ENCODE peak calls at places on chromosomes 16 and 17, in eight cellular contexts. Q, M, U, Y, D, X, E and B are unnamed samples.

GRCh38 chr16:19143241-19143640 is 24.8 kb upstream of the SYT17 start:
- DNase-seq in Q (no peak), M (no peak), U (no peak), Y (no peak), D (no peak), X (no peak), E (no peak), B (no peak)

GRCh38 chr16:3087243-3087791 is 11.8 kb downstream of the ZSCAN10 start:
- DNase-seq in Q (peak), M (no peak), U (peak), Y (no peak), D (no peak), X (no peak), E (no peak), B (no peak)

GRCh38 chr17:39631403-39631802 is 4.7 kb downstream of the PPP1R1B start:
- DNase-seq in Q (no peak), M (no peak), U (no peak), Y (no peak), D (no peak), X (no peak), E (peak), B (no peak)

GRCh38 chr16:73048292-73049050 is 543 bp upstream of the ZFHX3 start:
- DNase-seq in Q (peak), M (no peak), U (peak), Y (no peak), D (peak), X (no peak), E (peak), B (peak)

GRCh38 chr16:54722210-54722676 is 208.4 kb upstream of the IRX5 start:
- DNase-seq in Q (no peak), M (no peak), U (no peak), Y (no peak), D (no peak), X (no peak), E (no peak), B (no peak)

GRCh38 chr17:39080416-39081179 is 70.8 kb downstream of the PLXDC1 start:
- DNase-seq in Q (no peak), M (no peak), U (peak), Y (peak), D (no peak), X (no peak), E (no peak), B (no peak)

GRCh38 chr16:10255728-10256127 is 73.5 kb upstream of the GRIN2A start:
- DNase-seq in Q (no peak), M (no peak), U (no peak), Y (no peak), D (no peak), X (no peak), E (no peak), B (no peak)

GRCh38 chr16:53421248-53421647 is 13.0 kb upstream of the RBL2 start:
- DNase-seq in Q (no peak), M (no peak), U (no peak), Y (no peak), D (no peak), X (no peak), E (no peak), B (no peak)

GRCh38 chr16:154223-155030 is 2.0 kb downstream of the HBZ start:
- DNase-seq in Q (no peak), M (peak), U (no peak), Y (peak), D (no peak), X (no peak), E (no peak), B (no peak)

GRCh38 chr16:84726670-84727467 is 27.1 kb downstream of the USP10 start:
- DNase-seq in Q (no peak), M (peak), U (peak), Y (no peak), D (no peak), X (no peak), E (no peak), B (peak)

GRCh38 chr16:76577003-76577402 is 299.8 kb downstream of the CNTNAP4 start:
- DNase-seq in Q (no peak), M (no peak), U (no peak), Y (no peak), D (no peak), X (no peak), E (no peak), B (no peak)

GRCh38 chr16:78256686-78257375 is 157.4 kb downstream of the WWOX start:
- DNase-seq in Q (no peak), M (no peak), U (no peak), Y (no peak), D (no peak), X (no peak), E (no peak), B (no peak)

GRCh38 chr16:26111900-26112299 is 420.1 kb downstream of the HS3ST4 start:
- DNase-seq in Q (peak), M (no peak), U (no peak), Y (no peak), D (no peak), X (no peak), E (no peak), B (no peak)

GRCh38 chr17:42670199-42670924 is 6.4 kb downstream of the PLEKHH3 start:
- DNase-seq in Q (no peak), M (peak), U (no peak), Y (no peak), D (peak), X (peak), E (no peak), B (no peak)

GRCh38 chr17:9292563-9292941 is 271.2 kb downstream of the NTN1 start:
- DNase-seq in Q (no peak), M (no peak), U (no peak), Y (no peak), D (no peak), X (no peak), E (no peak), B (no peak)

GRCh38 chr17:34663714-34664113 is 84.3 kb downstream of the TMEM132E start:
- DNase-seq in Q (no peak), M (no peak), U (no peak), Y (no peak), D (no peak), X (no peak), E (no peak), B (no peak)

GRCh38 chr17:45372325-45372869 is 55.6 kb upstream of the MAP3K14 start:
- DNase-seq in Q (peak), M (no peak), U (no peak), Y (peak), D (peak), X (no peak), E (peak), B (no peak)

GRCh38 chr16:59042296-59042695 is 308.2 kb upstream of the GOT2 start:
- DNase-seq in Q (no peak), M (no peak), U (no peak), Y (no peak), D (no peak), X (no peak), E (no peak), B (no peak)

GRCh38 chr16:66364117-66364958 is 2.2 kb upstream of the CDH5 start:
- DNase-seq in Q (peak), M (no peak), U (peak), Y (no peak), D (peak), X (no peak), E (no peak), B (no peak)

GRCh38 chr16:86170720-86171119 is 271.8 kb downstream of the IRF8 start:
- DNase-seq in Q (no peak), M (no peak), U (no peak), Y (peak), D (no peak), X (no peak), E (no peak), B (no peak)

GRCh38 chr17:29566473-29567361 is at the start of gene ABHD15:
- DNase-seq in Q (peak), M (peak), U (peak), Y (peak), D (peak), X (peak), E (peak), B (peak)

GRCh38 chr16:1669698-1670097 is 8.4 kb upstream of the JPT2 start:
- DNase-seq in Q (no peak), M (no peak), U (no peak), Y (no peak), D (no peak), X (no peak), E (no peak), B (no peak)

GRCh38 chr16:86590501-86591144 is 12.3 kb downstream of the FOXL1 start:
- DNase-seq in Q (peak), M (no peak), U (no peak), Y (peak), D (peak), X (no peak), E (no peak), B (no peak)

GRCh38 chr16:83147244-83147643 is 520.5 kb downstream of the CDH13 start:
- DNase-seq in Q (no peak), M (no peak), U (no peak), Y (peak), D (no peak), X (no peak), E (no peak), B (no peak)

GRCh38 chr17:49438439-49438861 is 23.8 kb upstream of the PHB1 start:
- DNase-seq in Q (no peak), M (peak), U (no peak), Y (no peak), D (no peak), X (no peak), E (no peak), B (no peak)

GRCh38 chr17:16973760-16974540 is 2.0 kb upstream of the TNFRSF13B start:
- DNase-seq in Q (no peak), M (peak), U (no peak), Y (no peak), D (no peak), X (no peak), E (no peak), B (no peak)

GRCh38 chr17:75476752-75477492 is 20.5 kb downstream of the TMEM94 start:
- DNase-seq in Q (no peak), M (no peak), U (no peak), Y (no peak), D (no peak), X (no peak), E (no peak), B (no peak)

GRCh38 chr16:46789499-46790414 is 41.2 kb downstream of the C16orf87 start:
- DNase-seq in Q (peak), M (peak), U (peak), Y (peak), D (peak), X (peak), E (no peak), B (peak)

GRCh38 chr17:79626156-79626890 is 15.5 kb upstream of the RBFOX3 start:
- DNase-seq in Q (no peak), M (peak), U (peak), Y (no peak), D (peak), X (no peak), E (no peak), B (no peak)

GRCh38 chr17:81333626-81334368 is 38.7 kb upstream of the SLC38A10 start:
- DNase-seq in Q (no peak), M (no peak), U (no peak), Y (no peak), D (no peak), X (no peak), E (no peak), B (no peak)

GRCh38 chr16:70018254-70018653 is 67.1 kb downstream of the CLEC18A start:
- DNase-seq in Q (peak), M (no peak), U (peak), Y (peak), D (no peak), X (peak), E (peak), B (no peak)

GRCh38 chr16:6144441-6144840 is 1046.8 kb upstream of the EEF2KMT start:
- DNase-seq in Q (no peak), M (no peak), U (no peak), Y (no peak), D (no peak), X (no peak), E (no peak), B (no peak)

GRCh38 chr17:22505660-22506059 is 813.3 kb downstream of the KCNJ18 start:
- DNase-seq in Q (no peak), M (no peak), U (no peak), Y (no peak), D (no peak), X (no peak), E (no peak), B (no peak)

GRCh38 chr17:9971991-9972390 is 66.9 kb upstream of the RCVRN start:
- DNase-seq in Q (peak), M (no peak), U (peak), Y (peak), D (peak), X (no peak), E (no peak), B (no peak)

GRCh38 chr16:17817260-17817659 is 346.5 kb upstream of the XYLT1 start:
- DNase-seq in Q (no peak), M (no peak), U (no peak), Y (no peak), D (no peak), X (no peak), E (no peak), B (no peak)

GRCh38 chr17:79534851-79535727 is 75.8 kb downstream of the RBFOX3 start:
- DNase-seq in Q (no peak), M (no peak), U (no peak), Y (no peak), D (no peak), X (no peak), E (no peak), B (no peak)

GRCh38 chr16:21159281-21159951 is 942 bp downstream of the LDAF1 start:
- DNase-seq in Q (no peak), M (peak), U (peak), Y (no peak), D (no peak), X (peak), E (peak), B (peak)

GRCh38 chr17:80558046-80558445 is 13.4 kb downstream of the RPTOR start:
- DNase-seq in Q (no peak), M (no peak), U (no peak), Y (no peak), D (no peak), X (no peak), E (no peak), B (no peak)

GRCh38 chr17:48510761-48511604 is 19.8 kb downstream of the HOXB1 start:
- DNase-seq in Q (no peak), M (no peak), U (no peak), Y (peak), D (no peak), X (peak), E (peak), B (no peak)

GRCh38 chr17:63961355-63962207 is 11.1 kb downstream of the SCN4A start:
- DNase-seq in Q (peak), M (peak), U (peak), Y (peak), D (peak), X (peak), E (peak), B (peak)

GRCh38 chr17:63960006-63960405 is 12.7 kb downstream of the SCN4A start:
- DNase-seq in Q (no peak), M (no peak), U (no peak), Y (no peak), D (no peak), X (no peak), E (no peak), B (no peak)

GRCh38 chr17:63962298-63962744 is 10.4 kb downstream of the SCN4A start:
- DNase-seq in Q (no peak), M (no peak), U (no peak), Y (no peak), D (no peak), X (no peak), E (no peak), B (no peak)

GRCh38 chr17:63960430-63960829 is 12.3 kb downstream of the SCN4A start:
- DNase-seq in Q (no peak), M (no peak), U (no peak), Y (no peak), D (no peak), X (no peak), E (no peak), B (no peak)

GRCh38 chr17:63963123-63963522 is 9.6 kb downstream of the SCN4A start:
- DNase-seq in Q (no peak), M (no peak), U (peak), Y (no peak), D (no peak), X (no peak), E (no peak), B (no peak)
- H3K27ac ChIP-seq in Q (no peak), M (no peak), U (peak), Y (no peak), D (peak), X (no peak), E (no peak), B (peak)

GRCh38 chr16:68995011-68995504 is 110.4 kb upstream of the HAS3 start:
- DNase-seq in Q (peak), M (no peak), U (no peak), Y (peak), D (no peak), X (no peak), E (peak), B (no peak)
- H3K27ac ChIP-seq in Q (peak), M (no peak), U (no peak), Y (peak), D (no peak), X (no peak), E (no peak), B (no peak)

GRCh38 chr16:24700549-24701392 is 28.7 kb upstream of the TNRC6A start:
- DNase-seq in Q (peak), M (no peak), U (peak), Y (peak), D (peak), X (no peak), E (peak), B (peak)
- H3K27ac ChIP-seq in Q (peak), M (no peak), U (peak), Y (peak), D (peak), X (no peak), E (peak), B (peak)

GRCh38 chr17:5527647-5528250 is 41.4 kb downstream of the MIS12 start:
- DNase-seq in Q (no peak), M (no peak), U (no peak), Y (no peak), D (peak), X (no peak), E (no peak), B (no peak)
- H3K27ac ChIP-seq in Q (peak), M (no peak), U (peak), Y (peak), D (peak), X (no peak), E (no peak), B (no peak)

DNA sequence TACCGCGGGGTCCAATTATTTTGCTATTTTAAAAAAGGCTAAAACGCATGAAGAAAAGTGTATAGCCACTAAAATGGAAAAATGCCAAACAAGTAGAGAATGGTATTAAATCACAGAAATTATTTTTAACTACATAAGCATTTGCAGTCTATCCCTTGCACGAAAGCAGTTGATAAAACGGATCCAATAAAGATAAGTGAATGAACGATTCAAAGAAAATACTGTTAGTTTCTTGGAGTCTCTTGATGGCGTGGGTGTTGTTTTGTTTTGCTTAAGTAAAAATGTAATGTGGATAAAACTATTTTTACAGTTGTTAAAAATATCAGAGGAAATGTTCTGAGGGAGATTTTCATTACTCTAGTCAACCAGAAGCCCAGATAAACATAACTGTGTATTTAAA is 9.3 kb downstream of the HS3ST3A1 start:
- DNase-seq in Q (no peak), M (no peak), U (no peak), Y (peak), D (no peak), X (no peak), E (no peak), B (no peak)
- H3K27ac ChIP-seq in Q (no peak), M (no peak), U (no peak), Y (peak), D (no peak), X (no peak), E (no peak), B (no peak)

GRCh38 chr16:89257757-89258465 is 40.4 kb downstream of the ZNF778 start:
- DNase-seq in Q (no peak), M (no peak), U (no peak), Y (no peak), D (no peak), X (no peak), E (no peak), B (no peak)
- H3K27ac ChIP-seq in Q (no peak), M (no peak), U (no peak), Y (no peak), D (no peak), X (no peak), E (no peak), B (no peak)